ENCODE peak calls at places on chromosome 15, in nine cellular contexts. J is astrocyte of the spinal cord; D is tibial artery; L is MM.1S; M is cardiac fibroblast; H is CD4-positive, alpha-beta memory T cell; A is breast epithelium; N is heart left ventricle; G is brain microvascular endothelial cell. Y is an unnamed sample.

GRCh38 chr15:40146037-40146436 is 14.8 kb upstream of the BUB1B start:
- DNase-seq in J (peak; percentile 35), D (no peak), L (no peak), M (peak; percentile 14), H (no peak), A (no peak), N (no peak), G (peak; percentile 11), Y (no peak)

GRCh38 chr15:58598829-58599210 is 150.7 kb downstream of the ADAM10 start:
- DNase-seq in J (no peak), D (no peak), L (no peak), M (no peak), H (no peak), A (no peak), N (no peak), G (no peak), Y (no peak)

GRCh38 chr15:70504305-70504951 is 258.9 kb downstream of the UACA start:
- DNase-seq in J (peak; percentile 46), D (peak; percentile 67), L (peak; percentile 96), M (peak; percentile 76), H (no peak), A (peak; percentile 53), N (peak; percentile 77), G (peak; percentile 56), Y (peak; percentile 65)

GRCh38 chr15:66805207-66805975 is 103.4 kb downstream of the SMAD6 start:
- DNase-seq in J (peak; percentile 48), D (peak; percentile 45), L (no peak), M (peak; percentile 47), H (no peak), A (no peak), N (no peak), G (no peak), Y (no peak)

GRCh38 chr15:52427804-52428203 is 100.9 kb downstream of the MYO5A start:
- DNase-seq in J (peak; percentile 66), D (peak; percentile 48), L (no peak), M (peak; percentile 88), H (no peak), A (no peak), N (peak; percentile 42), G (peak; percentile 89), Y (no peak)

GRCh38 chr15:38002883-38003477 is 68.5 kb downstream of the TMCO5A start:
- DNase-seq in J (peak; percentile 83), D (peak; percentile 51), L (peak; percentile 81), M (peak; percentile 89), H (no peak), A (no peak), N (peak; percentile 55), G (peak; percentile 85), Y (peak; percentile 43)

GRCh38 chr15:90647326-90647725 is 69.8 kb upstream of the BLM start:
- DNase-seq in J (no peak), D (no peak), L (no peak), M (no peak), H (no peak), A (no peak), N (no peak), G (no peak), Y (peak; percentile 37)

GRCh38 chr15:42035362-42035761 is 14.5 kb upstream of the PLA2G4E start:
- DNase-seq in J (no peak), D (no peak), L (peak; percentile 25), M (peak; percentile 34), H (no peak), A (no peak), N (no peak), G (no peak), Y (no peak)

GRCh38 chr15:68275165-68275746 is 2.3 kb upstream of the FEM1B start:
- DNase-seq in J (no peak), D (no peak), L (no peak), M (no peak), H (no peak), A (peak; percentile 72), N (no peak), G (no peak), Y (no peak)

GRCh38 chr15:33034588-33034987 is 159.9 kb downstream of the FMN1 start:
- DNase-seq in J (no peak), D (no peak), L (no peak), M (no peak), H (no peak), A (no peak), N (no peak), G (no peak), Y (no peak)

GRCh38 chr15:76343313-76343996 is 6.9 kb downstream of the ISL2 start:
- DNase-seq in J (no peak), D (no peak), L (no peak), M (no peak), H (no peak), A (no peak), N (no peak), G (no peak), Y (no peak)

GRCh38 chr15:25776071-25776740 is 86.9 kb downstream of the ATP10A start:
- DNase-seq in J (no peak), D (no peak), L (no peak), M (no peak), H (no peak), A (no peak), N (no peak), G (no peak), Y (no peak)

GRCh38 chr15:68487087-68487843 is 55.3 kb upstream of the ITGA11 start:
- DNase-seq in J (peak; percentile 57), D (peak; percentile 76), L (no peak), M (peak; percentile 45), H (no peak), A (no peak), N (no peak), G (peak; percentile 60), Y (no peak)

DNA sequence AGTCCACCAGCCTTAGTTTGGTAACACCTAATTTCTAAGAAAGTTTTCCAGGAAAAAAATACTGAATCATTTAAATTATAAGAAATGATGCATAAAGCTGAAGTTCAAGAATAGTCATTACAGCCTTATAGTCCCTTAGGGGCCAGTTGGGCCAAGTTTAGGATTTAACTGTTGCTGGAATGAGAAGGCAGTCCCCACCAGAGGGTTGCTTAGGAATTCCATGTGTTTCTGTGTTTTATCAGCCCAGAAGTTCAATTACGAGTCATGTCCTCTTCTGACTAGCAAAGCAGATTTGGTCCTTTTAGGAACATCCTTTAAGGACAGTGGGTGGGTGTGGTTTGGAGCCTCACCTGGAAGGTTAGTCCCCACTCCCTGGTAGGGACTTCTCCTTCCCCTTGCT is 57.0 kb upstream of the NR2E3 start:
- DNase-seq in J (no peak), D (no peak), L (no peak), M (peak; percentile 35), H (no peak), A (no peak), N (no peak), G (peak; percentile 9), Y (no peak)
- H3K4me3 ChIP-seq in J (no peak overlapping the region), D (no peak overlapping the region), L (no peak overlapping the region), M (no peak overlapping the region), H (no peak overlapping the region), A (no peak overlapping the region), N (no peak overlapping the region), G (no peak overlapping the region), Y (no peak overlapping the region)

GRCh38 chr15:60374628-60375081 is 23.1 kb downstream of the ANXA2 start:
- DNase-seq in J (peak; percentile 99), D (peak; percentile 60), L (no peak), M (peak; percentile 85), H (no peak), A (peak; percentile 83), N (no peak), G (peak; percentile 96), Y (no peak)

GRCh38 chr15:60376677-60377095 is 21.1 kb downstream of the ANXA2 start:
- DNase-seq in J (no peak), D (no peak), L (no peak), M (no peak), H (no peak), A (no peak), N (no peak), G (no peak), Y (no peak)

GRCh38 chr15:60374209-60374608 is 23.6 kb downstream of the ANXA2 start:
- DNase-seq in J (no peak), D (no peak), L (no peak), M (no peak), H (no peak), A (no peak), N (no peak), G (no peak), Y (no peak)

GRCh38 chr15:60373745-60374144 is 24.0 kb downstream of the ANXA2 start:
- DNase-seq in J (no peak), D (no peak), L (no peak), M (no peak), H (no peak), A (no peak), N (no peak), G (no peak), Y (no peak)

DNA sequence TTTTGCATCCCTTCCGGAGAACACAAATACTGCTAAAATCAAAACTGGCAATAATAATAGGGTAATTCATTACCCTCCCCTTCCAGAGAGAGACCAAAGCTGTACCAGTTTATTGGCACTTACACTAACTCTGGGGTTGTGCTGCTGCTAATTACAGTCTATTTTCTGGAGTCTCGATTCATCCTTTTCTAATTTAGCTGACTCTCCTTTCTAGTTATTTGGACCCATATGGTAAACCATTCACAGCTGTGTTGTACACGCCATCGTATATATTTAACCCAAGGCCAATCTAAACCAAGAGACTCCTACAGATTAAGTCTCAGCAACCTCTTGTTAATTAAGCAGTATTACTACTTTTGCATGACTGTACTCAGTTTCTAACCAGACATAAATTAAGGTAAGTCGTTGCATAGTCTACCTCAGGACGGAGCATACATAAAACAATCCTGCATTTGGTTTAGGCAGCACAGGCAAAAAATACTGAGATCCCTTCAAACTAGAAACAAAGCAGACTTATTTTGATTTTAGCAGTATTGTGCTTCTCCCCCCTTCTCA is 22.5 kb downstream of the ANXA2 start:
- DNase-seq in J (no peak), D (no peak), L (no peak), M (no peak), H (no peak), A (no peak), N (no peak), G (no peak), Y (no peak)
- H3K4me3 ChIP-seq in J (no peak overlapping the region), D (no peak overlapping the region), L (no peak overlapping the region), M (no peak overlapping the region), H (no peak overlapping the region), A (no peak overlapping the region), N (no peak overlapping the region), G (no peak overlapping the region), Y (no peak overlapping the region)

GRCh38 chr15:75204340-75205063 is 2.8 kb downstream of the C15orf39 start:
- DNase-seq in J (peak; percentile 89), D (peak; percentile 94), L (peak; percentile 95), M (peak; percentile 93), H (peak; percentile 82), A (peak; percentile 92), N (peak; percentile 96), G (peak; percentile 86), Y (peak; percentile 78)
- H3K4me3 ChIP-seq in J (no peak overlapping the region), D (peak overlapping the region; percentile 86), L (peak overlapping the region; percentile 95), M (peak overlapping the region; percentile 95), H (no peak overlapping the region), A (no peak overlapping the region), N (no peak overlapping the region), G (no peak overlapping the region), Y (no peak overlapping the region)

DNA sequence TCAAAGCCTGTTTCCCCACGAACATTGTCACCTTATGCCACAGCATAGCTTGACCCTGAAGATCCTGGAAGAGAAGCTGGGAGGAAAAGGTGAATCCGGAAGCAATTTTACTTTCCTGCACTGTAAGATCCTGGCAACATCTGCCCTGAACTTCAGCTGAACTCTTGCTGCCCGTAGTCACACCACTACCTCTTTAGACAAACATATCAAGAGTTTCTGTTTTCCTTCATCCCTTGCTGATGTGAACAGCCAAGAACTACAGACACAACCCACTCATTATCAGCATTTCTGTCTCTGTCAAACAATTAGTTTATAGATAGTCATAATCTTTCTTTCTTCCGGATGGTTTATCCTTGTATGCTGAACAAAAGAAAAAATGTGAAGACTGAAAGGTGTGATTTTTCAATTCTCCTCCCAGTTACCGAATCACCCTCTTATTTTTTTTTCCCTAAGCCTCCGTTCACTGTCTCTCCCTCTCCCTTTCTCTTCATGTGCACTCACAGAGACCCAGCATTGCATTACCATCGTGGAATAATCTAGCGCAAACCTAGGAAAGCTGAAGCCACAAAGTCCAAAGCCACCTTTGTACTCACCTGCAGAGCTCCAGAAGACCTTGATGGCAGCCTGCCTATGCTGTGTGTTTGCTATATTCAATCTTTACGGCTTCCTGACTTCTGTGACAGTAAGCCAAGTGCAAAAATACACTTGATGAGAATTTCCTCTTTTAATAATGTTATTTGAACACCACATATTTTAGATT is 229.2 kb downstream of the CDIN1 start:
- DNase-seq in J (peak; percentile 3), D (no peak), L (no peak), M (peak; percentile 50), H (no peak), A (no peak), N (no peak), G (peak; percentile 20), Y (no peak)
- H3K4me3 ChIP-seq in J (no peak overlapping the region), D (no peak overlapping the region), L (no peak overlapping the region), M (no peak overlapping the region), H (no peak overlapping the region), A (no peak overlapping the region), N (no peak overlapping the region), G (no peak overlapping the region), Y (no peak overlapping the region)